ENCODE peak calls at places on chromosomes 16 and 17, in ten cellular contexts. J is effector memory CD8-positive, alpha-beta T cell; Z is amniotic stem cell; M is NCI-H1105; U is HEK293T; D is suprapubic skin; S is C1 segment of cervical spinal cord; V is osteocyte; T is stimulated activated naive CD8-positive, alpha-beta T cell treated with anti-CD3 and anti-CD28 coated beads, Interleukin-15, Interleukin-2, amounts not matched to agents 100 U/mL and 50 U/mL, for 24 hours; C is nephron progenitor cell. L is an unnamed sample.

GRCh38 chr17:36749493-36749892 is 148.1 kb downstream of the MRM1 start:
- DNase-seq in V (no peak), J (no peak), T (no peak), C (no peak), S (no peak), D (no peak), U (no peak), Z (no peak), M (no peak), L (no peak)

GRCh38 chr16:73172621-73173312 is 124.8 kb upstream of the ZFHX3 start:
- DNase-seq in J (no peak), M (peak), C (peak), T (no peak), Z (peak), V (peak), U (peak), S (no peak), D (no peak), L (no peak)

GRCh38 chr17:68576811-68577551 is 24.2 kb downstream of the FAM20A start:
- DNase-seq in J (no peak), C (no peak), Z (peak), M (no peak), D (no peak), S (no peak), U (no peak), T (no peak), V (no peak), L (no peak)

GRCh38 chr16:35752012-35752772 is 2292.8 kb downstream of the TP53TG3F start:
- DNase-seq in T (no peak), V (peak), J (no peak), C (no peak), Z (no peak), M (no peak), D (peak), U (no peak), S (no peak), L (no peak)

GRCh38 chr17:31724026-31724425 is 135.0 kb downstream of the COPRS start:
- DNase-seq in S (no peak), T (no peak), Z (no peak), J (no peak), D (peak), U (no peak), C (no peak), V (peak), M (no peak), L (no peak)

GRCh38 chr16:50267151-50267631 is 840 bp downstream of the ADCY7 start:
- DNase-seq in M (no peak), J (no peak), C (no peak), D (no peak), U (no peak), V (no peak), Z (no peak), T (no peak), S (no peak), L (no peak)

GRCh38 chr17:2030779-2031163 is 818 bp downstream of the DPH1 start:
- DNase-seq in M (no peak), S (no peak), U (no peak), C (peak), Z (no peak), V (no peak), T (peak), D (no peak), J (no peak), L (no peak)

GRCh38 chr17:77145635-77146632 is 5.2 kb downstream of the SEC14L1 start:
- DNase-seq in V (no peak), M (no peak), C (peak), J (no peak), U (no peak), Z (no peak), D (no peak), S (peak), T (peak), L (no peak)

GRCh38 chr17:27566673-27567562 is 64.1 kb upstream of the LGALS9 start:
- DNase-seq in U (no peak), D (no peak), T (no peak), C (no peak), V (no peak), M (no peak), Z (no peak), S (no peak), J (no peak), L (no peak)

GRCh38 chr17:40612510-40613244 is 34.9 kb downstream of the SMARCE1 start:
- DNase-seq in V (peak), U (no peak), S (no peak), M (no peak), D (no peak), J (peak), C (no peak), T (peak), Z (no peak), L (no peak)

GRCh38 chr17:75514299-75515228 is 773 bp downstream of the CASKIN2 start:
- DNase-seq in D (no peak), Z (no peak), S (peak), T (no peak), U (no peak), C (peak), V (no peak), J (no peak), M (no peak), L (no peak)

L was measured in activated naive CD8-positive, alpha-beta T cell treated with anti-CD3 and anti-CD28 coated beads, Interleukin-2, amount 50 U/mL, for 16 hours.